ENCODE peak calls at places on chromosomes 3 and 15, in eight cellular contexts. One of them, this sample, is unnamed.

GRCh38 chr3:156321934-156322333 is 201.6 kb downstream of the KCNAB1 start:
- DNase-seq in cardiac muscle cell: no peak
- DNase-seq in adrenal gland: no peak
- DNase-seq in astrocyte of the spinal cord: no peak
- DNase-seq in fibroblast of lung: no peak
- DNase-seq in Peyer's patch: no peak
- DNase-seq in heart left ventricle: no peak
- DNase-seq in mucosa of descending colon: no peak
- DNase-seq in this sample: no peak

GRCh38 chr15:43517354-43518072 is at the start of gene MAP1A:
- DNase-seq in cardiac muscle cell: peak
- DNase-seq in mucosa of descending colon: peak
- DNase-seq in Peyer's patch: no peak
- DNase-seq in astrocyte of the spinal cord: peak
- DNase-seq in adrenal gland: no peak
- DNase-seq in fibroblast of lung: peak
- DNase-seq in heart left ventricle: peak
- DNase-seq in this sample: peak

GRCh38 chr15:101463265-101463664 is 26.2 kb downstream of the PCSK6 start:
- DNase-seq in adrenal gland: no peak
- DNase-seq in heart left ventricle: no peak
- DNase-seq in mucosa of descending colon: peak
- DNase-seq in fibroblast of lung: no peak
- DNase-seq in Peyer's patch: no peak
- DNase-seq in astrocyte of the spinal cord: no peak
- DNase-seq in cardiac muscle cell: no peak
- DNase-seq in this sample: no peak

GRCh38 chr15:76012021-76012551 is at the start of gene NRG4:
- DNase-seq in cardiac muscle cell: no peak
- DNase-seq in adrenal gland: no peak
- DNase-seq in astrocyte of the spinal cord: no peak
- DNase-seq in Peyer's patch: no peak
- DNase-seq in heart left ventricle: no peak
- DNase-seq in fibroblast of lung: no peak
- DNase-seq in mucosa of descending colon: peak
- DNase-seq in this sample: no peak

GRCh38 chr15:38555686-38556334 is 8.8 kb downstream of the RASGRP1 start:
- DNase-seq in fibroblast of lung: peak
- DNase-seq in mucosa of descending colon: no peak
- DNase-seq in cardiac muscle cell: no peak
- DNase-seq in astrocyte of the spinal cord: peak
- DNase-seq in heart left ventricle: no peak
- DNase-seq in adrenal gland: no peak
- DNase-seq in Peyer's patch: no peak
- DNase-seq in this sample: peak

GRCh38 chr3:52240059-52240885 is 1.3 kb upstream of the TWF2 start:
- DNase-seq in astrocyte of the spinal cord: peak
- DNase-seq in Peyer's patch: peak
- DNase-seq in mucosa of descending colon: peak
- DNase-seq in adrenal gland: peak
- DNase-seq in fibroblast of lung: peak
- DNase-seq in cardiac muscle cell: no peak
- DNase-seq in heart left ventricle: peak
- DNase-seq in this sample: peak

GRCh38 chr3:149501524-149501923 is 27.0 kb downstream of the TM4SF4 start:
- DNase-seq in astrocyte of the spinal cord: peak
- DNase-seq in mucosa of descending colon: no peak
- DNase-seq in cardiac muscle cell: no peak
- DNase-seq in Peyer's patch: no peak
- DNase-seq in fibroblast of lung: peak
- DNase-seq in adrenal gland: no peak
- DNase-seq in heart left ventricle: no peak
- DNase-seq in this sample: peak

GRCh38 chr15:74845208-74845568 is 2.2 kb upstream of the ULK3 start:
- DNase-seq in cardiac muscle cell: no peak
- DNase-seq in adrenal gland: no peak
- DNase-seq in astrocyte of the spinal cord: no peak
- DNase-seq in heart left ventricle: no peak
- DNase-seq in mucosa of descending colon: no peak
- DNase-seq in Peyer's patch: no peak
- DNase-seq in fibroblast of lung: no peak
- DNase-seq in this sample: no peak

GRCh38 chr15:98969126-98969735 is 38.4 kb downstream of the PGPEP1L start:
- DNase-seq in fibroblast of lung: no peak
- DNase-seq in heart left ventricle: no peak
- DNase-seq in adrenal gland: no peak
- DNase-seq in astrocyte of the spinal cord: no peak
- DNase-seq in Peyer's patch: no peak
- DNase-seq in cardiac muscle cell: no peak
- DNase-seq in mucosa of descending colon: no peak
- DNase-seq in this sample: no peak

GRCh38 chr3:143427626-143428025 is 308.1 kb downstream of the CHST2 start:
- DNase-seq in heart left ventricle: no peak
- DNase-seq in mucosa of descending colon: no peak
- DNase-seq in adrenal gland: no peak
- DNase-seq in cardiac muscle cell: no peak
- DNase-seq in fibroblast of lung: no peak
- DNase-seq in Peyer's patch: no peak
- DNase-seq in astrocyte of the spinal cord: no peak
- DNase-seq in this sample: no peak

GRCh38 chr15:70101459-70102113 is 3.9 kb upstream of the TLE3 start:
- DNase-seq in Peyer's patch: peak
- DNase-seq in cardiac muscle cell: peak
- DNase-seq in adrenal gland: peak
- DNase-seq in mucosa of descending colon: peak
- DNase-seq in fibroblast of lung: peak
- DNase-seq in heart left ventricle: peak
- DNase-seq in astrocyte of the spinal cord: peak
- DNase-seq in this sample: peak

GRCh38 chr15:68969298-68969697 is 39.0 kb downstream of the SPESP1 start:
- DNase-seq in mucosa of descending colon: no peak
- DNase-seq in Peyer's patch: no peak
- DNase-seq in fibroblast of lung: no peak
- DNase-seq in heart left ventricle: no peak
- DNase-seq in cardiac muscle cell: no peak
- DNase-seq in astrocyte of the spinal cord: no peak
- DNase-seq in adrenal gland: no peak
- DNase-seq in this sample: no peak

GRCh38 chr3:2652416-2652815 is 457.8 kb downstream of the IL5RA start:
- DNase-seq in astrocyte of the spinal cord: no peak
- DNase-seq in cardiac muscle cell: no peak
- DNase-seq in heart left ventricle: no peak
- DNase-seq in mucosa of descending colon: no peak
- DNase-seq in Peyer's patch: no peak
- DNase-seq in adrenal gland: no peak
- DNase-seq in fibroblast of lung: no peak
- DNase-seq in this sample: no peak

GRCh38 chr3:167493240-167493639 is 19.4 kb upstream of the SERPINI2 start:
- DNase-seq in astrocyte of the spinal cord: no peak
- DNase-seq in adrenal gland: no peak
- DNase-seq in Peyer's patch: no peak
- DNase-seq in cardiac muscle cell: no peak
- DNase-seq in fibroblast of lung: no peak
- DNase-seq in mucosa of descending colon: no peak
- DNase-seq in heart left ventricle: no peak
- DNase-seq in this sample: no peak

GRCh38 chr3:114093596-114093995 is 37.1 kb downstream of the QTRT2 start:
- DNase-seq in fibroblast of lung: peak
- DNase-seq in Peyer's patch: no peak
- DNase-seq in cardiac muscle cell: peak
- DNase-seq in adrenal gland: peak
- DNase-seq in heart left ventricle: peak
- DNase-seq in mucosa of descending colon: peak
- DNase-seq in astrocyte of the spinal cord: peak
- DNase-seq in this sample: peak

GRCh38 chr15:69017978-69018377 is 3.5 kb downstream of the NOX5 start:
- DNase-seq in mucosa of descending colon: no peak
- DNase-seq in heart left ventricle: no peak
- DNase-seq in astrocyte of the spinal cord: no peak
- DNase-seq in cardiac muscle cell: no peak
- DNase-seq in fibroblast of lung: no peak
- DNase-seq in adrenal gland: no peak
- DNase-seq in Peyer's patch: no peak
- DNase-seq in this sample: no peak

DNA sequence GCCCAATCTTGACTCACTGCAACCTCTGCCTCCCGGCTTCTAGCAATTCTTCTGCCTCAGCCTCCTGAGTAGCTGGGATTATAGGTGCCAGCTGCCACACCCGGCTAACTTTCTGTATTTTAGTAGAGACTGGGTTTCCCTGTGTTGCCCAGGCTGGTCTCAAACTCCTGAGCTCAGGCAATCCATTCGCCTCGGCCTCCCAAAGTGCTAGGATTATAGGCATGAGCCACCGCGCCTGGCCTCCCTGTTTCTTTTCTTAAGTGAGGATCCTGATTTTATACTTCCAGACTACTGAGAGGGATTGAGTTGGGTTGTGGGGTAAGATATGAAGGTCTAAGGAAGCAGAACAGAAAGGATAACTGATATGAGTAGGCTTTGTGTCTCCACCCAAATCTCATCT is 106.8 kb downstream of the CNTN3 start:
- DNase-seq in cardiac muscle cell: no peak
- DNase-seq in astrocyte of the spinal cord: no peak
- DNase-seq in mucosa of descending colon: no peak
- DNase-seq in adrenal gland: no peak
- DNase-seq in fibroblast of lung: no peak
- DNase-seq in heart left ventricle: no peak
- DNase-seq in Peyer's patch: no peak
- DNase-seq in this sample: no peak
- H3K4me3 ChIP-seq in cardiac muscle cell: no peak
- H3K4me3 ChIP-seq in astrocyte of the spinal cord: no peak
- H3K4me3 ChIP-seq in mucosa of descending colon: no peak
- H3K4me3 ChIP-seq in adrenal gland: no peak
- H3K4me3 ChIP-seq in fibroblast of lung: no peak
- H3K4me3 ChIP-seq in heart left ventricle: no peak
- H3K4me3 ChIP-seq in Peyer's patch: no peak
- H3K4me3 ChIP-seq in this sample: no peak

GRCh38 chr3:6860911-6861330 is at the start of gene GRM7:
- DNase-seq in mucosa of descending colon: peak
- DNase-seq in heart left ventricle: no peak
- DNase-seq in adrenal gland: peak
- DNase-seq in cardiac muscle cell: peak
- DNase-seq in Peyer's patch: no peak
- DNase-seq in fibroblast of lung: peak
- DNase-seq in astrocyte of the spinal cord: peak
- DNase-seq in this sample: no peak

GRCh38 chr3:6861989-6862879 is 1.3 kb downstream of the GRM7 start:
- DNase-seq in fibroblast of lung: no peak
- DNase-seq in adrenal gland: no peak
- DNase-seq in mucosa of descending colon: no peak
- DNase-seq in heart left ventricle: no peak
- DNase-seq in cardiac muscle cell: no peak
- DNase-seq in astrocyte of the spinal cord: no peak
- DNase-seq in Peyer's patch: no peak
- DNase-seq in this sample: no peak

GRCh38 chr3:6861331-6861988 is 545 bp downstream of the GRM7 start:
- DNase-seq in Peyer's patch: no peak
- DNase-seq in mucosa of descending colon: no peak
- DNase-seq in adrenal gland: no peak
- DNase-seq in heart left ventricle: no peak
- DNase-seq in astrocyte of the spinal cord: peak
- DNase-seq in fibroblast of lung: peak
- DNase-seq in cardiac muscle cell: peak
- DNase-seq in this sample: no peak

GRCh38 chr3:6857510-6857909 is 3.4 kb upstream of the GRM7 start:
- DNase-seq in cardiac muscle cell: no peak
- DNase-seq in mucosa of descending colon: no peak
- DNase-seq in adrenal gland: no peak
- DNase-seq in astrocyte of the spinal cord: no peak
- DNase-seq in Peyer's patch: no peak
- DNase-seq in fibroblast of lung: no peak
- DNase-seq in heart left ventricle: no peak
- DNase-seq in this sample: no peak

GRCh38 chr3:6860149-6860548 is 766 bp upstream of the GRM7 start:
- DNase-seq in cardiac muscle cell: no peak
- DNase-seq in heart left ventricle: no peak
- DNase-seq in fibroblast of lung: peak
- DNase-seq in mucosa of descending colon: no peak
- DNase-seq in astrocyte of the spinal cord: no peak
- DNase-seq in adrenal gland: no peak
- DNase-seq in Peyer's patch: no peak
- DNase-seq in this sample: no peak
- H3K4me3 ChIP-seq in cardiac muscle cell: peak
- H3K4me3 ChIP-seq in heart left ventricle: no peak
- H3K4me3 ChIP-seq in fibroblast of lung: no peak
- H3K4me3 ChIP-seq in mucosa of descending colon: no peak
- H3K4me3 ChIP-seq in astrocyte of the spinal cord: peak
- H3K4me3 ChIP-seq in adrenal gland: no peak
- H3K4me3 ChIP-seq in Peyer's patch: no peak
- H3K4me3 ChIP-seq in this sample: no peak

GRCh38 chr3:54191997-54192396 is 69.6 kb downstream of the CACNA2D3 start:
- DNase-seq in astrocyte of the spinal cord: no peak
- DNase-seq in adrenal gland: no peak
- DNase-seq in fibroblast of lung: no peak
- DNase-seq in mucosa of descending colon: no peak
- DNase-seq in Peyer's patch: no peak
- DNase-seq in heart left ventricle: no peak
- DNase-seq in cardiac muscle cell: no peak
- DNase-seq in this sample: no peak
- H3K4me3 ChIP-seq in astrocyte of the spinal cord: no peak
- H3K4me3 ChIP-seq in adrenal gland: no peak
- H3K4me3 ChIP-seq in fibroblast of lung: no peak
- H3K4me3 ChIP-seq in mucosa of descending colon: no peak
- H3K4me3 ChIP-seq in Peyer's patch: no peak
- H3K4me3 ChIP-seq in heart left ventricle: no peak
- H3K4me3 ChIP-seq in cardiac muscle cell: no peak
- H3K4me3 ChIP-seq in this sample: no peak

DNA sequence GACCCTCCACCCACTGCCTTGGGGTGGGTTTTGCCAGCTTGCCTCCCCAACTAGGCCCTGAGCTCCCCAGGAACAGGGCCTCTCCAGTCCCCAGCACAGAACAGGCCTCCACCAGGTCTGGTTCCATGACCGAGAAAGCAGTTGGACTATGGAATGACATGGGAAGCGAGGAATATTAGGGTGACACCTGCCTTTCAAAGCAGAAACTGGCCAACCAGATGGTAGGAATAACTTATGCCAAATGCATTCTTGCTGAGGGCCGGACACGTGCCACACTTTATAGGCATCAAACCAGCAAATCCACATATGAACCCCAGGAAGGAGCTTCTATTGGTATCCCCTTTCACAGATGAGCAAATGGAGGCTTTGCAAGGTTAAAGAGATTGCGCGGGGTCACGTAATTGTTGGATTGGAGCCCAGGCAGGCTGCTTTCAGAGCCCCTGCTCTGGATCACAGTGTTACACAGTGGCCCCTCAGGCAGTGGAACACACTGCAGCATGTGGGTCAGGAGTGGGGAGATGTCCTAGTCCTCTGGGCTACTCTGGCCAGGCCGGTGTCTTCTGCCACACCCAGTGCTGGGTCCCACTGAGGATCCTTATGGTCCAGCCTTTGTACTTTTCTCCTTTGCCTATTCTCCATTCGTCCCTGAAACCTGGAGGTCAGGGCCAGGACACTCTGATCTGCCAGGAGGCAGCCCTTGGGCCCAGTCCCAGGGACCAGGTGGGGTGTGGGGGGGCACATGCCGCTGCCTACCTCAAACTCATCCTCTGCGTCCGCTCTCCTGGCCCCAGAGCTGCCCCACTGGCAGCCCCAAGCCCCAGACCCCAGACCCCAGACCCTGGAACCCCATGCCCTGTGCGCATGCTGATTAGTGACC is 42.0 kb downstream of the ATP2B2 start:
- DNase-seq in cardiac muscle cell: no peak
- DNase-seq in fibroblast of lung: no peak
- DNase-seq in adrenal gland: no peak
- DNase-seq in astrocyte of the spinal cord: no peak
- DNase-seq in mucosa of descending colon: no peak
- DNase-seq in heart left ventricle: no peak
- DNase-seq in Peyer's patch: no peak
- DNase-seq in this sample: no peak
- H3K4me3 ChIP-seq in cardiac muscle cell: no peak
- H3K4me3 ChIP-seq in fibroblast of lung: no peak
- H3K4me3 ChIP-seq in adrenal gland: no peak
- H3K4me3 ChIP-seq in astrocyte of the spinal cord: no peak
- H3K4me3 ChIP-seq in mucosa of descending colon: no peak
- H3K4me3 ChIP-seq in heart left ventricle: no peak
- H3K4me3 ChIP-seq in Peyer's patch: no peak
- H3K4me3 ChIP-seq in this sample: no peak